ENCODE peak calls at places on chromosomes 3 and 15, in eight cellular contexts. G, I, S, Z, L, M, H and Y are unnamed samples.

GRCh38 chr3:161372321-161373260 is 1.3 kb upstream of the SPTSSB start:
- DNase-seq in G (peak; percentile 25), I (peak; percentile 87), S (peak; percentile 53), Z (peak; percentile 15), L (no peak), M (peak; percentile 65), H (peak; percentile 18), Y (no peak)

GRCh38 chr3:75049581-75049980 is 435.1 kb upstream of the CNTN3 start:
- DNase-seq in G (no peak), I (no peak), S (no peak), Z (no peak), L (no peak), M (no peak), H (no peak), Y (no peak)

GRCh38 chr3:46667061-46667621 is 26.3 kb downstream of the ALS2CL start:
- DNase-seq in G (no peak), I (peak; percentile 75), S (peak; percentile 2), Z (no peak), L (peak; percentile 7), M (peak; percentile 50), H (no peak), Y (no peak)

GRCh38 chr3:14837864-14838263 is 19.1 kb downstream of the FGD5 start:
- DNase-seq in G (peak; percentile 72), I (no peak), S (no peak), Z (no peak), L (no peak), M (no peak), H (no peak), Y (no peak)

GRCh38 chr15:35886765-35887164 is 340.8 kb upstream of the DPH6 start:
- DNase-seq in G (no peak), I (no peak), S (no peak), Z (peak; percentile 72), L (no peak), M (no peak), H (no peak), Y (no peak)

GRCh38 chr3:78941587-78941986 is 826.2 kb downstream of the ROBO1 start:
- DNase-seq in G (no peak), I (no peak), S (no peak), Z (peak; percentile 78), L (no peak), M (no peak), H (no peak), Y (no peak)

GRCh38 chr15:68312701-68313204 is 35.2 kb downstream of the FEM1B start:
- DNase-seq in G (no peak), I (peak; percentile 63), S (no peak), Z (peak; percentile 18), L (peak; percentile 6), M (no peak), H (no peak), Y (no peak)

GRCh38 chr3:66404246-66404645 is 96.6 kb downstream of the LRIG1 start:
- DNase-seq in G (peak; percentile 8), I (peak; percentile 80), S (no peak), Z (no peak), L (no peak), M (no peak), H (no peak), Y (no peak)

GRCh38 chr15:26974120-26974780 is 3.3 kb downstream of the GABRG3 start:
- DNase-seq in G (no peak), I (no peak), S (no peak), Z (peak; percentile 37), L (no peak), M (no peak), H (no peak), Y (peak; percentile 1)

GRCh38 chr15:55407631-55407948 is 569 bp downstream of the CCPG1 start:
- DNase-seq in G (no peak), I (no peak), S (no peak), Z (peak; percentile 30), L (no peak), M (no peak), H (no peak), Y (no peak)

GRCh38 chr3:39705351-39705900 is 104.0 kb upstream of the MYRIP start:
- DNase-seq in G (no peak), I (no peak), S (no peak), Z (peak; percentile 10), L (no peak), M (no peak), H (no peak), Y (no peak)

GRCh38 chr3:36705015-36705414 is 59.3 kb downstream of the DCLK3 start:
- DNase-seq in G (no peak), I (no peak), S (no peak), Z (no peak), L (no peak), M (no peak), H (no peak), Y (no peak)

GRCh38 chr3:195221015-195221853 is 49.7 kb downstream of the XXYLT1 start:
- DNase-seq in G (peak; percentile 40), I (peak; percentile 84), S (peak; percentile 85), Z (peak; percentile 83), L (peak; percentile 52), M (no peak), H (no peak), Y (no peak)

GRCh38 chr15:62572797-62573196 is 407.7 kb upstream of the C2CD4B start:
- DNase-seq in G (no peak), I (no peak), S (no peak), Z (no peak), L (no peak), M (no peak), H (no peak), Y (no peak)

GRCh38 chr3:98532709-98533571 is 1.2 kb downstream of the GPR15 start:
- DNase-seq in G (no peak), I (no peak), S (no peak), Z (no peak), L (no peak), M (no peak), H (no peak), Y (no peak)

GRCh38 chr3:177800565-177800964 is 603.3 kb upstream of the TBL1XR1 start:
- DNase-seq in G (no peak), I (no peak), S (no peak), Z (no peak), L (no peak), M (no peak), H (no peak), Y (no peak)

GRCh38 chr3:43296565-43296964 is 10.2 kb downstream of the SNRK start:
- DNase-seq in G (peak; percentile 41), I (no peak), S (no peak), Z (peak; percentile 64), L (no peak), M (no peak), H (no peak), Y (no peak)

GRCh38 chr15:78156653-78157052 is 7.5 kb downstream of the IDH3A start:
- DNase-seq in G (no peak), I (no peak), S (no peak), Z (no peak), L (no peak), M (no peak), H (no peak), Y (no peak)

GRCh38 chr15:79294075-79294474 is 11.6 kb downstream of the ANKRD34C start:
- DNase-seq in G (no peak), I (no peak), S (no peak), Z (no peak), L (no peak), M (no peak), H (no peak), Y (no peak)

GRCh38 chr3:16917256-16917935 is 32.6 kb downstream of the PLCL2 start:
- DNase-seq in G (no peak), I (no peak), S (no peak), Z (no peak), L (no peak), M (no peak), H (no peak), Y (peak; percentile 18)

GRCh38 chr3:17420668-17421067 is 321.8 kb downstream of the TBC1D5 start:
- DNase-seq in G (no peak), I (no peak), S (no peak), Z (peak; percentile 26), L (no peak), M (no peak), H (no peak), Y (no peak)

GRCh38 chr15:40925863-40926658 is 3.1 kb upstream of the DLL4 start:
- DNase-seq in G (no peak), I (no peak), S (no peak), Z (no peak), L (no peak), M (peak; percentile 79), H (no peak), Y (no peak)
- H3K4me3 ChIP-seq in G (no peak overlapping the region), I (no peak overlapping the region), S (peak overlapping the region; percentile 40), Z (peak overlapping the region; percentile 20), L (no peak overlapping the region), M (no peak overlapping the region), H (no peak overlapping the region), Y (no peak overlapping the region)

DNA sequence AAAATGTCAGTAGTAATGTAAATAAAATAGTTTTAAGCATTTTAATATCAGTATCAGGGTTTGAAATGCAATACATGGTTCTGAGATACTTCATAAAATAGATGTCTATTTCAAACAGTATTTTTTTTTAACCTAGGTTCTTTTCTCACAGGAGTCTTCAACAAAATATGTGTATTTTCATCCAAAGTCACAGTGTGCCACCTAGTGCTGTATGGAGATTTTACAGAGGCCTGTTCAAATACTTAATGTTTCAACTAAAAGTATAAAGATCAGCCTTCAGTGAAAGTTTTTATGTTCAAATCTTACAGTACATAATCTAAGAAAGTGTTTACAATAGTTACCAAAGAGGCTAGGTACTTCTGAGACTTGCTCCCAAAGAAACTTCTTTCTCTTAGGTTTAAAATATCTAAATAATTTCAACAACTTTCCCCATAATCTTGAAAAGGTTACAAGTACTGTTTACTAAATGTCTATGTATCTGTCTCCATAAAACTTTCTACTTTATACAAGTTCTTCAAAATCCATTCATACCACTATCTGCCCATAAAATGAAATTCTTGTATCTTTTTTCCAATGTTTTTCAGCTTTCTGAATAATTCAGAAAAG is 38.3 kb downstream of the SCAPER start:
- DNase-seq in G (no peak), I (no peak), S (peak; percentile 20), Z (peak; percentile 70), L (no peak), M (no peak), H (peak; percentile 16), Y (no peak)
- TF ChIP-seq CTCF in G (peak; percentile 57), I (no peak), S (peak; percentile 61), Z (peak; percentile 65), L (peak; percentile 8), M (no peak), H (peak; percentile 65), Y (peak; percentile 38)

GRCh38 chr15:73586006-73586654 is 47.1 kb downstream of the NPTN start:
- DNase-seq in G (no peak), I (no peak), S (no peak), Z (no peak), L (no peak), M (no peak), H (no peak), Y (no peak)
- H3K4me3 ChIP-seq in G (no peak overlapping the region), I (no peak overlapping the region), S (no peak overlapping the region), Z (no peak overlapping the region), L (no peak overlapping the region), M (no peak overlapping the region), H (no peak overlapping the region), Y (no peak overlapping the region)

DNA sequence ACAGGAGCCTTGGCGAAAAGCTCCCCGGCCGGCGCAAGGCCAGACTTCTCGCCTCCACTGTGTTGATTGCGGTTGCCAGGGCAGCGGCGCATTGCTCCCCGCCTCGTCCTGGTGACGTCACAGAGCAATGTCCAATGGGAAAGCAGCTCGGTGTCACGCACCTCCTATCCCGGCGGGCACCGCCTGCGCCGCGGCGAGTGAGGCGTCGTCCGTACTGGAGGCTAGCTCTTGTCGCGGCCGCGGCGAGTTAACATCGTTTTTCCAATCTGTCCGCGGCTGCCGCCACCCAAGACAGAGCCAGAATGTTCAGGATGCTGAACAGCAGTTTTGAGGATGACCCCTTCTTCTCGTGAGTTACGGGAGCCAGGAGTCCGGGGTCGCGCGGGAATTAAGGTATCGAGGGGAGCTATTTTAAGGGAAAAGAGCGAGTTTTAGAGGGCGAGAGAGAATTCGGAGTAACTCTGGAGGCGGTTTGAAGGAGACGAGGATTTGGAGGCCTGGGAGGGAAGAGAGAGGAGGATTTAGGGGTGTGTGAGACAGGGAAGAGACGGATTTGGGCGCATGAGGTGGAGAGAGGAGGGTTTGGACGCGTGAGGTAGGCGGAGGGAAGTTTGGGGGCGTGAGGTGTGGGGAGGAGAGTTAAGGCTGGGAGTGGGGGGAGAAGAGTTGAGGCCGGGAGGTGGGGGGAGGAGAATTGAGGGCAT is at the start of gene MLF1:
- DNase-seq in G (peak; percentile 98), I (peak; percentile 99), S (peak; percentile 97), Z (peak; percentile 97), L (peak; percentile 97), M (peak; percentile 97), H (peak; percentile 90), Y (peak; percentile 87)
- TF ChIP-seq CTCF in G (no peak), I (no peak), S (no peak), Z (no peak), L (no peak), M (no peak), H (no peak), Y (no peak)